ENCODE peak calls at places on chromosome 1, in seven cellular contexts. H is stimulated activated CD8-positive, alpha-beta memory T cell treated with anti-CD3 and anti-CD28 coated beads, Interleukin-7, amount 100 ng/mL, for 1 hour; V is stimulated activated CD4-positive, alpha-beta T cell treated with anti-CD3 and anti-CD28 coated beads, Interleukin-4, amount 100 ng/mL, for 4 hours; C is SK-MEL-5; D is A673; B is Calu3; L is activated T-cell treated with anti-CD3 and anti-CD28 coated beads, Interleukin-2, amount 50 U/mL, for 24 hours. N is an unnamed sample.

GRCh38 chr1:220786057-220786336 is 716 bp upstream of the MTARC1 start:
- DNase-seq in L (no peak), V (no peak), B (no peak), C (no peak), H (no peak), D (no peak), N (peak; percentile 52)

GRCh38 chr1:18901952-18902522 is 318 bp downstream of the ALDH4A1 start:
- DNase-seq in L (no peak), C (no peak), V (no peak), D (peak; percentile 25), B (peak; percentile 8), H (no peak), N (peak; percentile 58)

GRCh38 chr1:36133484-36133883 is 8.5 kb upstream of the COL8A2 start:
- DNase-seq in H (no peak), D (peak; percentile 79), B (peak; percentile 79), L (no peak), C (peak; percentile 52), V (no peak), N (no peak)

GRCh38 chr1:244599937-244600350 is 53.0 kb upstream of the DESI2 start:
- DNase-seq in B (peak; percentile 64), L (peak; percentile 41), C (peak; percentile 66), H (no peak), V (peak; percentile 65), D (peak; percentile 55), N (no peak)

GRCh38 chr1:202639500-202639899 is 70.8 kb downstream of the SYT2 start:
- DNase-seq in L (no peak), D (no peak), B (no peak), C (no peak), V (no peak), H (no peak), N (no peak)

GRCh38 chr1:1169429-1170214 is 4.1 kb upstream of the TTLL10 start:
- DNase-seq in L (no peak), B (no peak), C (no peak), V (no peak), D (no peak), H (no peak), N (no peak)

GRCh38 chr1:110765640-110766335 is 91.0 kb upstream of the KCNA3 start:
- DNase-seq in B (peak; percentile 16), V (peak; percentile 47), D (peak; percentile 64), C (peak; percentile 60), H (no peak), L (no peak), N (peak; percentile 72)

GRCh38 chr1:83055391-83056170 is 943.4 kb downstream of the TTLL7 start:
- DNase-seq in H (no peak), D (peak; percentile 55), C (no peak), L (no peak), V (no peak), B (peak; percentile 65), N (peak; percentile 13)

GRCh38 chr1:85495556-85495955 is 30.6 kb upstream of the DDAH1 start:
- DNase-seq in L (no peak), H (no peak), C (no peak), B (peak; percentile 67), V (no peak), D (peak; percentile 30), N (peak; percentile 92)

GRCh38 chr1:44664730-44665370 is 9.4 kb downstream of the TMEM53 start:
- DNase-seq in C (no peak), B (no peak), V (peak; percentile 60), L (peak; percentile 53), H (no peak), D (no peak), N (no peak)

GRCh38 chr1:100353073-100353801 is 931 bp downstream of the CDC14A start:
- DNase-seq in L (peak; percentile 69), H (no peak), D (peak; percentile 52), B (peak; percentile 18), C (peak; percentile 22), V (peak; percentile 14), N (peak; percentile 74)

GRCh38 chr1:151961795-151962194 is 31.9 kb downstream of the S100A10 start:
- DNase-seq in B (no peak), L (no peak), V (no peak), D (no peak), H (no peak), C (no peak), N (no peak)

GRCh38 chr1:154714638-154715037 is 106.7 kb upstream of the ADAR start:
- DNase-seq in B (peak; percentile 72), C (peak; percentile 73), D (peak; percentile 44), H (no peak), L (no peak), V (no peak), N (peak; percentile 41)

GRCh38 chr1:94522304-94522703 is 19.3 kb downstream of the F3 start:
- DNase-seq in B (peak; percentile 17), H (no peak), V (no peak), D (peak; percentile 82), L (no peak), C (peak; percentile 62), N (peak; percentile 72)

GRCh38 chr1:215631489-215631888 is 64.4 kb downstream of the KCTD3 start:
- DNase-seq in L (no peak), C (no peak), H (no peak), B (peak; percentile 23), V (no peak), D (peak; percentile 60), N (peak; percentile 68)

GRCh38 chr1:244980605-244981004 is 116.3 kb upstream of the HNRNPU start:
- DNase-seq in D (no peak), B (no peak), C (no peak), V (no peak), H (no peak), L (no peak), N (no peak)

GRCh38 chr1:24897263-24898151 is 32.6 kb downstream of the RUNX3 start:
- DNase-seq in B (no peak), C (no peak), L (peak; percentile 43), H (no peak), D (no peak), V (no peak), N (no peak)